ENCODE peak calls at places on chromosomes 12 and 14, in nine cellular contexts. M is epithelial cell of esophagus, N is lung, H is dermis microvascular lymphatic vessel endothelial cell, O is choroid plexus epithelial cell, X is fibroblast of pulmonary artery, W is IMR-90, K is DMS 273 treated with DMSO at 0.1 percent for 48 hours, S is amniotic stem cell. Y is an unnamed sample.

GRCh38 chr14:105096206-105096875 is 31.1 kb upstream of the GPR132 start:
- DNase-seq in M (no peak), N (no peak), H (no peak), O (no peak), X (no peak), W (no peak), K (no peak), S (no peak), Y (no peak)

GRCh38 chr12:15855646-15856045 is 26.5 kb upstream of the STRAP start:
- DNase-seq in M (peak), N (no peak), H (no peak), O (peak), X (peak), W (peak), K (no peak), S (no peak), Y (no peak)

GRCh38 chr12:65788912-65789311 is 35.4 kb upstream of the HMGA2 start:
- DNase-seq in M (no peak), N (no peak), H (no peak), O (no peak), X (no peak), W (no peak), K (no peak), S (no peak), Y (no peak)

GRCh38 chr12:46516933-46517578 is 144.5 kb upstream of the SLC38A2 start:
- DNase-seq in M (peak), N (no peak), H (no peak), O (no peak), X (no peak), W (no peak), K (no peak), S (no peak), Y (no peak)

GRCh38 chr14:20614038-20614840 is 23.1 kb upstream of the RNASE12 start:
- DNase-seq in M (peak), N (no peak), H (no peak), O (peak), X (peak), W (no peak), K (peak), S (no peak), Y (no peak)

GRCh38 chr12:100391856-100392255 is 35.0 kb downstream of the SLC17A8 start:
- DNase-seq in M (no peak), N (no peak), H (no peak), O (peak), X (no peak), W (no peak), K (no peak), S (no peak), Y (no peak)

GRCh38 chr12:89355243-89356068 is 3.2 kb upstream of the DUSP6 start:
- DNase-seq in M (no peak), N (no peak), H (no peak), O (peak), X (no peak), W (no peak), K (no peak), S (no peak), Y (no peak)

GRCh38 chr12:111975161-111975931 is 37.6 kb downstream of the TMEM116 start:
- DNase-seq in M (peak), N (no peak), H (no peak), O (peak), X (peak), W (peak), K (no peak), S (no peak), Y (no peak)

GRCh38 chr12:57138526-57139272 is 8.7 kb downstream of the LRP1-AS start:
- DNase-seq in M (no peak), N (peak), H (no peak), O (no peak), X (peak), W (no peak), K (no peak), S (no peak), Y (no peak)

GRCh38 chr14:68622856-68623255 is 170.0 kb downstream of the ZFP36L1 start:
- DNase-seq in M (no peak), N (no peak), H (no peak), O (no peak), X (no peak), W (no peak), K (no peak), S (no peak), Y (no peak)

GRCh38 chr14:103108749-103109207 is 14.3 kb downstream of the EXOC3L4 start:
- DNase-seq in M (no peak), N (no peak), H (peak), O (peak), X (no peak), W (peak), K (no peak), S (no peak), Y (no peak)

GRCh38 chr14:35046751-35047536 is 872 bp downstream of the FAM177A1 start:
- DNase-seq in M (peak), N (peak), H (peak), O (peak), X (peak), W (peak), K (no peak), S (no peak), Y (no peak)

GRCh38 chr12:31245822-31246469 is 80.0 kb downstream of the SINHCAF start:
- DNase-seq in M (no peak), N (no peak), H (no peak), O (peak), X (peak), W (no peak), K (no peak), S (no peak), Y (no peak)

GRCh38 chr12:3271146-3271545 is 194.0 kb downstream of the TSPAN9 start:
- DNase-seq in M (no peak), N (no peak), H (no peak), O (no peak), X (no peak), W (no peak), K (no peak), S (no peak), Y (no peak)

GRCh38 chr14:75630695-75631452 is 29.8 kb downstream of the ERG28 start:
- DNase-seq in M (no peak), N (no peak), H (no peak), O (no peak), X (no peak), W (no peak), K (no peak), S (no peak), Y (no peak)

GRCh38 chr12:5573390-5573789 is 141.5 kb downstream of the NTF3 start:
- DNase-seq in M (no peak), N (no peak), H (no peak), O (no peak), X (no peak), W (no peak), K (no peak), S (no peak), Y (no peak)

GRCh38 chr12:12036901-12037300 is 33.8 kb upstream of the BCL2L14 start:
- DNase-seq in M (no peak), N (no peak), H (no peak), O (no peak), X (no peak), W (no peak), K (no peak), S (no peak), Y (no peak)

GRCh38 chr12:115598827-115599226 is 678.7 kb downstream of the MED13L start:
- DNase-seq in M (no peak), N (no peak), H (no peak), O (peak), X (no peak), W (no peak), K (no peak), S (no peak), Y (no peak)

GRCh38 chr14:22168092-22168955 is 420.7 kb downstream of the DAD1 start:
- DNase-seq in M (no peak), N (no peak), H (no peak), O (peak), X (peak), W (peak), K (no peak), S (no peak), Y (no peak)

GRCh38 chr12:93502802-93503623 is 35.7 kb downstream of the MRPL42 start:
- DNase-seq in M (peak), N (peak), H (peak), O (peak), X (peak), W (peak), K (no peak), S (peak), Y (peak)

GRCh38 chr14:104651876-104652260 is 37.5 kb upstream of the INF2 start:
- DNase-seq in M (no peak), N (no peak), H (peak), O (no peak), X (no peak), W (no peak), K (no peak), S (no peak), Y (no peak)

GRCh38 chr12:34603382-34604035 is 581.2 kb downstream of the ALG10 start:
- DNase-seq in M (no peak), N (no peak), H (no peak), O (no peak), X (no peak), W (no peak), K (no peak), S (no peak), Y (no peak)

GRCh38 chr14:77882631-77883030 is 82.7 kb downstream of the ADCK1 start:
- DNase-seq in M (no peak), N (no peak), H (no peak), O (peak), X (peak), W (no peak), K (no peak), S (no peak), Y (no peak)

GRCh38 chr12:81570234-81570633 is 188.9 kb downstream of the PPFIA2 start:
- DNase-seq in M (no peak), N (no peak), H (no peak), O (no peak), X (no peak), W (no peak), K (no peak), S (no peak), Y (no peak)

GRCh38 chr12:131882804-131883520 is 11.5 kb upstream of the ULK1 start:
- DNase-seq in M (no peak), N (no peak), H (no peak), O (no peak), X (no peak), W (no peak), K (no peak), S (no peak), Y (no peak)

GRCh38 chr12:120453977-120454376 is 7.7 kb downstream of the GATC start:
- DNase-seq in M (peak), N (no peak), H (peak), O (peak), X (peak), W (peak), K (no peak), S (no peak), Y (no peak)

GRCh38 chr14:73755434-73756014 is 41.3 kb upstream of the PNMA1 start:
- DNase-seq in M (peak), N (no peak), H (peak), O (no peak), X (no peak), W (no peak), K (no peak), S (no peak), Y (no peak)

GRCh38 chr14:75196468-75196867 is 20.1 kb upstream of the TMED10 start:
- DNase-seq in M (no peak), N (no peak), H (peak), O (no peak), X (no peak), W (no peak), K (no peak), S (no peak), Y (no peak)

GRCh38 chr14:89750909-89751502 is 203.5 kb downstream of the EFCAB11 start:
- DNase-seq in M (no peak), N (no peak), H (no peak), O (no peak), X (no peak), W (no peak), K (no peak), S (no peak), Y (no peak)

GRCh38 chr12:119202121-119202527 is 23.4 kb downstream of the HSPB8 start:
- DNase-seq in M (no peak), N (peak), H (no peak), O (no peak), X (no peak), W (no peak), K (no peak), S (no peak), Y (no peak)

GRCh38 chr12:9127484-9127883 is 11.8 kb upstream of the A2M start:
- DNase-seq in M (no peak), N (no peak), H (no peak), O (no peak), X (no peak), W (no peak), K (no peak), S (no peak), Y (no peak)

GRCh38 chr12:117827660-117828059 is 141.1 kb downstream of the KSR2 start:
- DNase-seq in M (no peak), N (no peak), H (no peak), O (no peak), X (no peak), W (no peak), K (no peak), S (no peak), Y (no peak)

GRCh38 chr14:76413962-76414665 is 38.2 kb downstream of the ESRRB start:
- DNase-seq in M (no peak), N (no peak), H (no peak), O (no peak), X (no peak), W (no peak), K (no peak), S (no peak), Y (no peak)

Y was measured in glomerular endothelial cell.